ENCODE peak calls at places on chromosomes 13 and 19, in six cellular contexts. One of them, this sample, is unnamed.
A peak's percentile ranks its signal among the peaks of the same experiment; 100 is the strongest.

GRCh38 chr13:110812869-110813645 is 99.6 kb downstream of the ING1 start:
- DNase-seq in adipocyte: no peak
- DNase-seq in CD8-positive, alpha-beta T cell: no peak
- DNase-seq in HCT116: no peak
- DNase-seq in PC-9: no peak
- DNase-seq in kidney: no peak
- DNase-seq in this sample: no peak

GRCh38 chr13:50094615-50095293 is 79.5 kb downstream of the KCNRG start:
- DNase-seq in kidney: no peak
- DNase-seq in CD8-positive, alpha-beta T cell: no peak
- DNase-seq in PC-9: no peak
- DNase-seq in HCT116: no peak
- DNase-seq in adipocyte: no peak
- DNase-seq in this sample: no peak

GRCh38 chr13:105538346-105538745 is 997.1 kb downstream of the EFNB2 start:
- DNase-seq in adipocyte: no peak
- DNase-seq in PC-9: no peak
- DNase-seq in CD8-positive, alpha-beta T cell: no peak
- DNase-seq in kidney: no peak
- DNase-seq in HCT116: no peak
- DNase-seq in this sample: no peak

GRCh38 chr13:63902141-63902540 is 2486.5 kb upstream of the PCDH20 start:
- DNase-seq in kidney: no peak
- DNase-seq in PC-9: no peak
- DNase-seq in CD8-positive, alpha-beta T cell: no peak
- DNase-seq in HCT116: no peak
- DNase-seq in adipocyte: no peak
- DNase-seq in this sample: no peak

GRCh38 chr13:91167706-91168459 is 179.6 kb upstream of the MIR17HG start:
- DNase-seq in kidney: no peak
- DNase-seq in PC-9: no peak
- DNase-seq in adipocyte: no peak
- DNase-seq in CD8-positive, alpha-beta T cell: no peak
- DNase-seq in HCT116: no peak
- DNase-seq in this sample: no peak

GRCh38 chr19:37966211-37967072 is 59.4 kb downstream of the SIPA1L3 start:
- DNase-seq in adipocyte: no peak
- DNase-seq in PC-9: no peak
- DNase-seq in kidney: no peak
- DNase-seq in CD8-positive, alpha-beta T cell: no peak
- DNase-seq in HCT116: no peak
- DNase-seq in this sample: peak; percentile 63

GRCh38 chr13:113157206-113157928 is 1.1 kb upstream of the PROZ start:
- DNase-seq in PC-9: no peak
- DNase-seq in CD8-positive, alpha-beta T cell: no peak
- DNase-seq in HCT116: no peak
- DNase-seq in kidney: no peak
- DNase-seq in adipocyte: no peak
- DNase-seq in this sample: no peak

GRCh38 chr13:51643114-51643881 is 59.0 kb downstream of the WDFY2 start:
- DNase-seq in HCT116: no peak
- DNase-seq in PC-9: peak; percentile 41
- DNase-seq in kidney: no peak
- DNase-seq in CD8-positive, alpha-beta T cell: no peak
- DNase-seq in adipocyte: peak; percentile 78
- DNase-seq in this sample: no peak

GRCh38 chr13:111326981-111327642 is 6.7 kb downstream of the TEX29 start:
- DNase-seq in CD8-positive, alpha-beta T cell: no peak
- DNase-seq in HCT116: no peak
- DNase-seq in kidney: no peak
- DNase-seq in adipocyte: no peak
- DNase-seq in PC-9: no peak
- DNase-seq in this sample: no peak

GRCh38 chr19:56333506-56333905 is 18.9 kb upstream of the ZSCAN5A start:
- DNase-seq in PC-9: peak; percentile 61
- DNase-seq in CD8-positive, alpha-beta T cell: no peak
- DNase-seq in adipocyte: peak; percentile 54
- DNase-seq in HCT116: peak; percentile 48
- DNase-seq in kidney: no peak
- DNase-seq in this sample: peak; percentile 58

GRCh38 chr13:77810430-77810829 is 108.2 kb downstream of the EDNRB start:
- DNase-seq in HCT116: peak; percentile 4
- DNase-seq in PC-9: no peak
- DNase-seq in kidney: no peak
- DNase-seq in adipocyte: no peak
- DNase-seq in CD8-positive, alpha-beta T cell: no peak
- DNase-seq in this sample: no peak

GRCh38 chr13:77918391-77919261 is at the start of gene EDNRB:
- DNase-seq in kidney: peak; percentile 80
- DNase-seq in adipocyte: peak; percentile 48
- DNase-seq in CD8-positive, alpha-beta T cell: no peak
- DNase-seq in HCT116: no peak
- DNase-seq in PC-9: no peak
- DNase-seq in this sample: no peak

GRCh38 chr19:39127812-39128510 is 2.4 kb downstream of the PAK4 start:
- DNase-seq in HCT116: no peak
- DNase-seq in kidney: no peak
- DNase-seq in adipocyte: no peak
- DNase-seq in PC-9: no peak
- DNase-seq in CD8-positive, alpha-beta T cell: no peak
- DNase-seq in this sample: no peak

GRCh38 chr13:28754698-28755545 is 36.2 kb upstream of the SLC46A3 start:
- DNase-seq in PC-9: no peak
- DNase-seq in HCT116: peak; percentile 19
- DNase-seq in adipocyte: no peak
- DNase-seq in kidney: peak; percentile 72
- DNase-seq in CD8-positive, alpha-beta T cell: no peak
- DNase-seq in this sample: peak; percentile 12

GRCh38 chr19:53880716-53881481 is 1.1 kb upstream of the PRKCG start:
- DNase-seq in PC-9: no peak
- DNase-seq in HCT116: no peak
- DNase-seq in kidney: no peak
- DNase-seq in adipocyte: no peak
- DNase-seq in CD8-positive, alpha-beta T cell: no peak
- DNase-seq in this sample: no peak

GRCh38 chr13:110698689-110699088 is 7.2 kb downstream of the CARS2 start:
- DNase-seq in CD8-positive, alpha-beta T cell: no peak
- DNase-seq in PC-9: no peak
- DNase-seq in HCT116: no peak
- DNase-seq in adipocyte: no peak
- DNase-seq in kidney: no peak
- DNase-seq in this sample: no peak

GRCh38 chr19:5031231-5032100 is 62.6 kb downstream of the KDM4B start:
- DNase-seq in HCT116: no peak
- DNase-seq in CD8-positive, alpha-beta T cell: peak; percentile 70
- DNase-seq in PC-9: peak; percentile 76
- DNase-seq in kidney: peak; percentile 93
- DNase-seq in adipocyte: peak; percentile 85
- DNase-seq in this sample: peak; percentile 91

GRCh38 chr13:33367186-33367895 is 81.8 kb upstream of the STARD13 start:
- DNase-seq in adipocyte: no peak
- DNase-seq in PC-9: no peak
- DNase-seq in HCT116: no peak
- DNase-seq in kidney: no peak
- DNase-seq in CD8-positive, alpha-beta T cell: no peak
- DNase-seq in this sample: no peak

GRCh38 chr13:67099494-67099893 is 130.6 kb downstream of the PCDH9 start:
- DNase-seq in PC-9: no peak
- DNase-seq in HCT116: no peak
- DNase-seq in CD8-positive, alpha-beta T cell: no peak
- DNase-seq in adipocyte: no peak
- DNase-seq in kidney: no peak
- DNase-seq in this sample: no peak

GRCh38 chr13:93279982-93280381 is 53.4 kb downstream of the GPC6 start:
- DNase-seq in CD8-positive, alpha-beta T cell: no peak
- DNase-seq in HCT116: no peak
- DNase-seq in kidney: no peak
- DNase-seq in PC-9: no peak
- DNase-seq in adipocyte: no peak
- DNase-seq in this sample: no peak

GRCh38 chr13:112253631-112254030 is 122.5 kb upstream of the SPACA7 start:
- DNase-seq in HCT116: no peak
- DNase-seq in CD8-positive, alpha-beta T cell: no peak
- DNase-seq in PC-9: no peak
- DNase-seq in adipocyte: no peak
- DNase-seq in kidney: no peak
- DNase-seq in this sample: no peak

GRCh38 chr13:110605132-110605531 is 10.2 kb upstream of the NAXD start:
- DNase-seq in adipocyte: no peak
- DNase-seq in kidney: no peak
- DNase-seq in PC-9: no peak
- DNase-seq in HCT116: no peak
- DNase-seq in CD8-positive, alpha-beta T cell: no peak
- DNase-seq in this sample: no peak

GRCh38 chr19:611506-611869 is 21.8 kb downstream of the HCN2 start:
- DNase-seq in kidney: no peak
- DNase-seq in CD8-positive, alpha-beta T cell: no peak
- DNase-seq in HCT116: no peak
- DNase-seq in adipocyte: peak; percentile 84
- DNase-seq in PC-9: no peak
- DNase-seq in this sample: no peak

GRCh38 chr13:74110053-74110452 is 24.2 kb downstream of the KLF12 start:
- DNase-seq in CD8-positive, alpha-beta T cell: no peak
- DNase-seq in PC-9: no peak
- DNase-seq in kidney: no peak
- DNase-seq in HCT116: no peak
- DNase-seq in adipocyte: no peak
- DNase-seq in this sample: no peak

GRCh38 chr19:6100284-6100915 is 9.9 kb downstream of the RFX2 start:
- DNase-seq in CD8-positive, alpha-beta T cell: no peak
- DNase-seq in PC-9: no peak
- DNase-seq in HCT116: no peak
- DNase-seq in kidney: peak; percentile 55
- DNase-seq in adipocyte: no peak
- DNase-seq in this sample: no peak

GRCh38 chr13:76012091-76012721 is 376.1 kb downstream of the LMO7 start:
- DNase-seq in HCT116: no peak
- DNase-seq in adipocyte: peak; percentile 61
- DNase-seq in kidney: no peak
- DNase-seq in PC-9: no peak
- DNase-seq in CD8-positive, alpha-beta T cell: no peak
- DNase-seq in this sample: peak; percentile 50

GRCh38 chr19:33720691-33721682 is 75.7 kb upstream of the KCTD15 start:
- DNase-seq in PC-9: no peak
- DNase-seq in CD8-positive, alpha-beta T cell: no peak
- DNase-seq in HCT116: no peak
- DNase-seq in adipocyte: no peak
- DNase-seq in kidney: peak; percentile 15
- DNase-seq in this sample: no peak

GRCh38 chr19:3229346-3229743 is 4.9 kb downstream of the CELF5 start:
- DNase-seq in adipocyte: no peak
- DNase-seq in HCT116: no peak
- DNase-seq in kidney: no peak
- DNase-seq in PC-9: no peak
- DNase-seq in CD8-positive, alpha-beta T cell: no peak
- DNase-seq in this sample: no peak
- H3K4me3 ChIP-seq in adipocyte: no peak overlapping the region
- H3K4me3 ChIP-seq in HCT116: no peak overlapping the region
- H3K4me3 ChIP-seq in kidney: no peak overlapping the region
- H3K4me3 ChIP-seq in PC-9: no peak overlapping the region
- H3K4me3 ChIP-seq in CD8-positive, alpha-beta T cell: no peak overlapping the region
- H3K4me3 ChIP-seq in this sample: no peak overlapping the region

DNA sequence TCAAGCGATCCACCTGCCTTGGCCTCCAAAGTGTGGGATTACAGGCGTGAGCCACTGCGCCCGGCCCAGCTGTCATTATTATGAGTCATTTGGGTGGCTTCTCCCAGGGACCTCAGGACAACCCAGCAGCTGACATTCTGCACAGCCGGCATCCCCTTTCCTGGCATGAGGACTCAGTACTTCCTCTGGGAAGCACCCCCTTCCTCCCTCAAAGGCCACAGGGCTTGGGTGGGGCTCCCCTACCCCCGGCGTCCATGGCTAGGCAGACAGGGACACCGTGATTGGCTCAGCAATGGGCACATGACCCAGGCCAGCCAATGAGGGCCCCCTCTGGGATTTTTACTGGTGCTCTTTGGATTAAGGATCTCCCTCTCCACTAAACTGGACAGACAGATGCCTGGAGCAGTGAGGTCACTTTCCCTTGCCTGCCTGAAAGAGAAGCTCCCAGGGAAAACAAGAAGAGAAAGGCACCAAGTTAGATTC is 6.0 kb downstream of the KANK2 start:
- DNase-seq in HCT116: no peak
- DNase-seq in CD8-positive, alpha-beta T cell: no peak
- DNase-seq in adipocyte: peak; percentile 62
- DNase-seq in PC-9: peak; percentile 58
- DNase-seq in kidney: peak; percentile 91
- DNase-seq in this sample: peak; percentile 23
- H3K4me1 ChIP-seq in HCT116: peaks cover 15% of the 10 kb centered on the region
- H3K4me1 ChIP-seq in CD8-positive, alpha-beta T cell: no peaks in the 10 kb centered on the region
- H3K4me1 ChIP-seq in adipocyte: peaks cover 56% of the 10 kb centered on the region
- H3K4me1 ChIP-seq in PC-9: peaks cover 2% of the 10 kb centered on the region
- H3K4me1 ChIP-seq in kidney: peaks cover 16% of the 10 kb centered on the region
- H3K4me1 ChIP-seq in this sample: no peaks in the 10 kb centered on the region

DNA sequence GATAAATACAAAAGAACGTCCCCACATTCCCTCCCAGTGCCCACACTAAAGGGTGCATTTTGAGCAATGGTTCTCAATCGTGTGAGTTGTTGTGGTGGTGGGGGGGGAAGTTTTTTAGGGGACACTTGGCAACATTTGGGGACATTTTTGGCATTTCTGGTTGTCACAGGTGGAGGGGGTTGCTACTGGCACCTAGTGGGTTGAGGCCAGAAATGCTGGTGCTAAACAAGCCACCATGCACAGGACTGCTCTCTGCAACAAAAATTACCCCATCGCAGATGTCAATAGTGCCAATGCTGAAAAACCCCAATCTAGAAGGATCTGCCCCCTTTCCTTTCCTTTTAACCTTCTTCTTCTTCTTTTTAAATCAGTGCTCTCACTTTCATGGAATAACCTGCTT is 453.3 kb downstream of the TSHZ3 start:
- DNase-seq in CD8-positive, alpha-beta T cell: no peak
- DNase-seq in HCT116: no peak
- DNase-seq in PC-9: no peak
- DNase-seq in adipocyte: no peak
- DNase-seq in kidney: no peak
- DNase-seq in this sample: no peak
- H3K9me3 ChIP-seq in CD8-positive, alpha-beta T cell: no peaks in the 10 kb centered on the region
- H3K9me3 ChIP-seq in HCT116: peaks cover 47% of the 10 kb centered on the region
- H3K9me3 ChIP-seq in PC-9: no peaks in the 10 kb centered on the region
- H3K9me3 ChIP-seq in adipocyte: no peaks in the 10 kb centered on the region
- H3K9me3 ChIP-seq in kidney: no peaks in the 10 kb centered on the region
- H3K9me3 ChIP-seq in this sample: no peaks in the 10 kb centered on the region

DNA sequence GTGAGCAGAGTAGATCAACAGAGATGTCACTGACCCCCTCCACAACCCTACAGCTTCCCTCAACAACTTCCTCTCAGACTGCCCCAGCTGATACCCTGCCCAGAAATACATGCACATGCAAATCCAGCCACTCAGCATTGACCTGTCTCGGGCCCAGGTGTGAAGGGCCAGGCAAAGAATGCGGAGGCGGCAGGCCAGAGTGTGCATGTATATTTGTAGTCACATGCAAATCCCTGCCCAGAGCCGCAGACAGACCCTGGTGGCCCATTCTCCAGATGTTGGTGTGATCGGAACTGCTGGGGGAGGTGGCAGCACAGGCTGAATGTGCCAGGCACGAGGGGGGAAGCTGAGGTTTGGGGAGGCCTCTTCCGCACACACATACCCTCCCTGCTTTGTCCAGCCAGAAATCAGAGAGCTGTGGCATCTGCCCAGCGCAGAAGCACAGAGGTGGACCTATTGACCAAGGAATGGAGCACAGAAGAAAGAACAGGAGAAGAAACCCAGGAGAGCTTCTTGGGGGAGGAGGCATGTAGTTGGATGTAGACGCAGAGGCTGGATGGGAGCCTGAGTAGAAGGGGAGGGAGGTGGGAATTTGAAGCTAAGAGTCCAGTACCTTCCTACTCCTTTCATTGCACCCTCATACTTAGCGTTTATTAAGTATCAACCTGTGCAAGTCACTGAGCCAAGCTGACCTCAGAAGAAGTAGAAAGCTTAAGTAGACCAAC is 14.4 kb downstream of the MEF2B start:
- DNase-seq in adipocyte: no peak
- DNase-seq in kidney: no peak
- DNase-seq in PC-9: no peak
- DNase-seq in HCT116: no peak
- DNase-seq in CD8-positive, alpha-beta T cell: no peak
- DNase-seq in this sample: no peak
- H3K4me3 ChIP-seq in adipocyte: no peak overlapping the region
- H3K4me3 ChIP-seq in kidney: no peak overlapping the region
- H3K4me3 ChIP-seq in PC-9: no peak overlapping the region
- H3K4me3 ChIP-seq in HCT116: no peak overlapping the region
- H3K4me3 ChIP-seq in CD8-positive, alpha-beta T cell: no peak overlapping the region
- H3K4me3 ChIP-seq in this sample: no peak overlapping the region